ENCODE peak calls at places on chromosomes 5 and 9, in seven cellular contexts. B is thyroid gland, Z is cardiac muscle cell, H is endodermal cell, G is HepG2, J is neuronal stem cell, X is uterus. C is an unnamed sample. For H3K9me3 and H3K36me3, the result is how much of the 10 kb centered on the place peaks cover.

GRCh38 chr5:67364381-67364970 is 167.9 kb upstream of the CD180 start:
- DNase-seq in B (peak), Z (no peak), H (no peak), G (no peak), J (no peak), X (no peak), C (no peak)

GRCh38 chr5:115551415-115551814 is 6.8 kb upstream of the FEM1C start:
- DNase-seq in B (no peak), Z (no peak), H (no peak), G (no peak), J (no peak), X (no peak), C (no peak)

GRCh38 chr9:120433701-120434100 is 146.3 kb downstream of the CDK5RAP2 start:
- DNase-seq in B (no peak), Z (no peak), H (no peak), G (no peak), J (no peak), X (no peak), C (no peak)

GRCh38 chr9:132877818-132878694 is at the start of gene AK8:
- DNase-seq in B (peak), Z (peak), H (peak), G (peak), J (peak), X (peak), C (peak)

GRCh38 chr5:33148076-33148501 is 292.7 kb upstream of the TARS1 start:
- DNase-seq in B (no peak), Z (no peak), H (no peak), G (peak), J (no peak), X (peak), C (peak)

GRCh38 chr5:34790087-34790486 is 48.9 kb upstream of the TTC23L start:
- DNase-seq in B (no peak), Z (no peak), H (no peak), G (no peak), J (no peak), X (no peak), C (no peak)

GRCh38 chr9:97567182-97567893 is 65.8 kb downstream of the TSTD2 start:
- DNase-seq in B (no peak), Z (no peak), H (no peak), G (no peak), J (no peak), X (peak), C (no peak)

GRCh38 chr9:30075451-30076199 is 2308.8 kb upstream of the ACO1 start:
- DNase-seq in B (no peak), Z (no peak), H (no peak), G (peak), J (no peak), X (no peak), C (no peak)

GRCh38 chr5:54645888-54646284 is 128.3 kb downstream of the SNX18 start:
- DNase-seq in B (no peak), Z (no peak), H (no peak), G (no peak), J (no peak), X (no peak), C (no peak)

GRCh38 chr9:19114680-19115270 is 12.1 kb upstream of the HAUS6 start:
- DNase-seq in B (no peak), Z (no peak), H (no peak), G (no peak), J (no peak), X (no peak), C (peak)

GRCh38 chr9:19119241-19119640 is 8.1 kb downstream of the PLIN2 start:
- DNase-seq in B (no peak), Z (no peak), H (no peak), G (no peak), J (no peak), X (no peak), C (no peak)

GRCh38 chr9:19119801-19120440 is 7.4 kb downstream of the PLIN2 start:
- DNase-seq in B (no peak), Z (no peak), H (no peak), G (no peak), J (no peak), X (no peak), C (no peak)

GRCh38 chr9:19116391-19116790 is 10.9 kb downstream of the PLIN2 start:
- DNase-seq in B (no peak), Z (no peak), H (no peak), G (no peak), J (no peak), X (peak), C (peak)

GRCh38 chr9:19117039-19117716 is 10.1 kb downstream of the PLIN2 start:
- DNase-seq in B (no peak), Z (no peak), H (no peak), G (no peak), J (no peak), X (no peak), C (no peak)
- H3K4me3 ChIP-seq in B (no peak), Z (no peak), H (no peak), G (no peak), J (no peak), X (no peak), C (no peak)

GRCh38 chr5:178940569-178941360 is at the start of gene ZNF454:
- DNase-seq in B (peak), Z (peak), H (no peak), G (no peak), J (peak), X (peak), C (no peak)

DNA sequence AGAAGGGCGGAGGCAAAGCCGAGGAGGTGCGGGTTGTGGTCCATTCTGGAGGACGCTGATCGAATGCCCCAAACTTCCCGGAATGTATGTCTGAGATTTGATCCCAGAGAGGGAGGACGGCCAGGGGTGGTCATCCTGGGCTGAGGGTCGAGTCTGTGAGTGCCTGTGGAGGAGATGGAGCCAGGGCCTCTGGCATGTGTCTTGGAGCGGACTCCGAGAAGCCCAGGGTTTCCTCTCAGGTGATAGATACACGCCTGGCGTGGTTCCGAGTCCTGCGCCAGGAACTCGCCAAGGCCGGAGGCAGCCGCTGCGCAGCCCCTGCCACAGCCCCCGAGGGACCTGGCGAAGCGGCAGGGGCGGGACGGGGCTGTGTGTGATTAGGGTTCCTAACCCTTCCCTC is 363 bp downstream of the ZNF454 start:
- DNase-seq in B (peak), Z (no peak), H (no peak), G (no peak), J (no peak), X (peak), C (no peak)
- H3K9me3 ChIP-seq in B (under half), Z (under half), H (half or more), G (half or more), J (half or more), X (under half), C (half or more)

GRCh38 chr5:126433708-126434107 is 10.5 kb downstream of the GRAMD2B start:
- DNase-seq in B (no peak), Z (no peak), H (no peak), G (no peak), J (no peak), X (no peak), C (no peak)
- H3K36me3 ChIP-seq in B (under half), Z (under half), H (under half), G (under half), J (under half), X (under half), C (under half)

GRCh38 chr5:17278931-17279330 is 61.5 kb downstream of the BASP1 start:
- DNase-seq in B (no peak), Z (no peak), H (no peak), G (no peak), J (no peak), X (no peak), C (no peak)

GRCh38 chr5:17282283-17283120 is 65.1 kb downstream of the BASP1 start:
- DNase-seq in B (no peak), Z (peak), H (no peak), G (no peak), J (no peak), X (no peak), C (no peak)

GRCh38 chr5:17279487-17279886 is 62.1 kb downstream of the BASP1 start:
- DNase-seq in B (no peak), Z (no peak), H (no peak), G (no peak), J (no peak), X (no peak), C (no peak)

GRCh38 chr5:17277907-17278306 is 60.5 kb downstream of the BASP1 start:
- DNase-seq in B (no peak), Z (no peak), H (no peak), G (no peak), J (no peak), X (no peak), C (no peak)

GRCh38 chr5:17283121-17283415 is 65.6 kb downstream of the BASP1 start:
- DNase-seq in B (no peak), Z (no peak), H (no peak), G (no peak), J (no peak), X (no peak), C (no peak)
- H3K4me3 ChIP-seq in B (no peak), Z (no peak), H (no peak), G (no peak), J (no peak), X (no peak), C (no peak)

GRCh38 chr5:150931368-150931965 is 26.7 kb upstream of the ZNF300 start:
- DNase-seq in B (no peak), Z (no peak), H (no peak), G (no peak), J (no peak), X (no peak), C (no peak)
- H3K9me3 ChIP-seq in B (under half), Z (under half), H (half or more), G (half or more), J (under half), X (half or more), C (half or more)

DNA sequence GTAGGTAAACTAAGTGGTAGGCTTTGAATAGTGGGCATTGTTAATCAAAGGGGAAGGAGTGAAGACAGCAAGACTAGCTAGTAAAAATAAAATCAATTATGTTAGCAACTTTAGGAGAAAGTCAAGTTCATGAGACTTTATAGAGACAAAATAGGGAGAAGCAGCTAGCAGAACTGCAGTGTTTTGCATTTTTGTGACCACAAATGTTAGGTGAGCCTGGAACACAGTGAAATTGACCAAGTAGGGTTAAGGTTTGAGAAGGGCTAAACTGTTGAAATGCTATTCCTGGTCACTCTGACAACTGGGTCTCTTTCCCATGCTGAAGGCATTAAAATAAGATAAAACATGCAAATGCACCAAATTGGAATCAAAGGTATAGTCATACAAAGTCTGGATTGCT is 13.0 kb downstream of the SEC61B start:
- DNase-seq in B (no peak), Z (no peak), H (no peak), G (no peak), J (no peak), X (no peak), C (no peak)
- H3K36me3 ChIP-seq in B (under half), Z (under half), H (under half), G (under half), J (under half), X (under half), C (under half)